ENCODE peak calls at places on chromosomes 12 and 14, in eight cellular contexts. One of them, this sample, is unnamed.
A peak's percentile ranks its signal among the peaks of the same experiment; 100 is the strongest.

GRCh38 chr14:22634233-22634632 is 9.9 kb downstream of the OR6J1 start:
- DNase-seq in GM23338: no peak
- DNase-seq in lung: no peak
- DNase-seq in adipocyte: no peak
- DNase-seq in AG09309: no peak
- DNase-seq in retinal pigment epithelial cell: no peak
- DNase-seq in AG04449: no peak
- DNase-seq in psoas muscle: no peak
- DNase-seq in this sample: no peak

GRCh38 chr12:56154818-56155217 is 2.4 kb downstream of the MYL6B start:
- DNase-seq in GM23338: no peak
- DNase-seq in lung: no peak
- DNase-seq in adipocyte: no peak
- DNase-seq in AG09309: no peak
- DNase-seq in retinal pigment epithelial cell: no peak
- DNase-seq in AG04449: no peak
- DNase-seq in psoas muscle: no peak
- DNase-seq in this sample: no peak

GRCh38 chr12:109018276-109018675 is 2.6 kb downstream of the SVOP start:
- DNase-seq in GM23338: no peak
- DNase-seq in lung: no peak
- DNase-seq in adipocyte: no peak
- DNase-seq in AG09309: no peak
- DNase-seq in retinal pigment epithelial cell: no peak
- DNase-seq in AG04449: no peak
- DNase-seq in psoas muscle: no peak
- DNase-seq in this sample: no peak

GRCh38 chr12:125140918-125141573 is 75.8 kb downstream of the AACS start:
- DNase-seq in GM23338: no peak
- DNase-seq in lung: no peak
- DNase-seq in adipocyte: peak; percentile 24
- DNase-seq in AG09309: peak; percentile 23
- DNase-seq in retinal pigment epithelial cell: peak; percentile 22
- DNase-seq in AG04449: peak; percentile 46
- DNase-seq in psoas muscle: no peak
- DNase-seq in this sample: no peak

GRCh38 chr12:12890815-12891645 is at the start of gene GPRC5A:
- DNase-seq in GM23338: peak; percentile 79
- DNase-seq in lung: peak; percentile 94
- DNase-seq in adipocyte: peak; percentile 89
- DNase-seq in AG09309: peak; percentile 83
- DNase-seq in retinal pigment epithelial cell: peak; percentile 88
- DNase-seq in AG04449: peak; percentile 80
- DNase-seq in psoas muscle: peak; percentile 89
- DNase-seq in this sample: peak; percentile 96

GRCh38 chr14:68815288-68816182 is 22.7 kb upstream of the ZFP36L1 start:
- DNase-seq in GM23338: no peak
- DNase-seq in lung: no peak
- DNase-seq in adipocyte: peak; percentile 7
- DNase-seq in AG09309: no peak
- DNase-seq in retinal pigment epithelial cell: no peak
- DNase-seq in AG04449: no peak
- DNase-seq in psoas muscle: peak; percentile 74
- DNase-seq in this sample: no peak

GRCh38 chr12:75666980-75667359 is 155.6 kb upstream of the KRR1 start:
- DNase-seq in GM23338: no peak
- DNase-seq in lung: no peak
- DNase-seq in adipocyte: peak; percentile 70
- DNase-seq in AG09309: peak; percentile 57
- DNase-seq in retinal pigment epithelial cell: no peak
- DNase-seq in AG04449: no peak
- DNase-seq in psoas muscle: no peak
- DNase-seq in this sample: peak; percentile 35

GRCh38 chr12:130419116-130419515 is 81.4 kb downstream of the PIWIL1 start:
- DNase-seq in GM23338: no peak
- DNase-seq in lung: no peak
- DNase-seq in adipocyte: no peak
- DNase-seq in AG09309: no peak
- DNase-seq in retinal pigment epithelial cell: no peak
- DNase-seq in AG04449: no peak
- DNase-seq in psoas muscle: no peak
- DNase-seq in this sample: no peak

GRCh38 chr12:116040412-116040811 is 237.1 kb downstream of the MED13L start:
- DNase-seq in GM23338: no peak
- DNase-seq in lung: no peak
- DNase-seq in adipocyte: no peak
- DNase-seq in AG09309: no peak
- DNase-seq in retinal pigment epithelial cell: no peak
- DNase-seq in AG04449: no peak
- DNase-seq in psoas muscle: no peak
- DNase-seq in this sample: no peak

GRCh38 chr14:94945615-94946014 is 175.7 kb upstream of the GSC start:
- DNase-seq in GM23338: no peak
- DNase-seq in lung: no peak
- DNase-seq in adipocyte: no peak
- DNase-seq in AG09309: no peak
- DNase-seq in retinal pigment epithelial cell: no peak
- DNase-seq in AG04449: no peak
- DNase-seq in psoas muscle: no peak
- DNase-seq in this sample: no peak

GRCh38 chr12:9049520-9050133 is 60.3 kb downstream of the KLRG1 start:
- DNase-seq in GM23338: peak; percentile 82
- DNase-seq in lung: no peak
- DNase-seq in adipocyte: peak; percentile 86
- DNase-seq in AG09309: peak; percentile 18
- DNase-seq in retinal pigment epithelial cell: no peak
- DNase-seq in AG04449: no peak
- DNase-seq in psoas muscle: no peak
- DNase-seq in this sample: no peak

GRCh38 chr12:6062427-6063378 is 61.8 kb downstream of the VWF start:
- DNase-seq in GM23338: peak; percentile 73
- DNase-seq in lung: no peak
- DNase-seq in adipocyte: peak; percentile 76
- DNase-seq in AG09309: no peak
- DNase-seq in retinal pigment epithelial cell: no peak
- DNase-seq in AG04449: no peak
- DNase-seq in psoas muscle: no peak
- DNase-seq in this sample: no peak

GRCh38 chr12:76255281-76255680 is 92.9 kb downstream of the BBS10 start:
- DNase-seq in GM23338: no peak
- DNase-seq in lung: no peak
- DNase-seq in adipocyte: no peak
- DNase-seq in AG09309: no peak
- DNase-seq in retinal pigment epithelial cell: no peak
- DNase-seq in AG04449: no peak
- DNase-seq in psoas muscle: no peak
- DNase-seq in this sample: no peak

GRCh38 chr14:22556021-22556989 is 32.7 kb downstream of the DAD1 start:
- DNase-seq in GM23338: peak; percentile 29
- DNase-seq in lung: peak; percentile 62
- DNase-seq in adipocyte: no peak
- DNase-seq in AG09309: no peak
- DNase-seq in retinal pigment epithelial cell: no peak
- DNase-seq in AG04449: no peak
- DNase-seq in psoas muscle: peak; percentile 71
- DNase-seq in this sample: no peak

GRCh38 chr12:123050331-123050809 is 69.9 kb downstream of the ARL6IP4 start:
- DNase-seq in GM23338: no peak
- DNase-seq in lung: no peak
- DNase-seq in adipocyte: peak; percentile 41
- DNase-seq in AG09309: no peak
- DNase-seq in retinal pigment epithelial cell: peak; percentile 45
- DNase-seq in AG04449: no peak
- DNase-seq in psoas muscle: peak; percentile 68
- DNase-seq in this sample: no peak

GRCh38 chr12:91140660-91141045 is 29.4 kb upstream of the LUM start:
- DNase-seq in GM23338: no peak
- DNase-seq in lung: no peak
- DNase-seq in adipocyte: no peak
- DNase-seq in AG09309: no peak
- DNase-seq in retinal pigment epithelial cell: no peak
- DNase-seq in AG04449: no peak
- DNase-seq in psoas muscle: no peak
- DNase-seq in this sample: no peak

GRCh38 chr12:8699714-8700113 is 1.9 kb downstream of the RIMKLB start:
- DNase-seq in GM23338: peak; percentile 59
- DNase-seq in lung: no peak
- DNase-seq in adipocyte: no peak
- DNase-seq in AG09309: no peak
- DNase-seq in retinal pigment epithelial cell: no peak
- DNase-seq in AG04449: no peak
- DNase-seq in psoas muscle: no peak
- DNase-seq in this sample: no peak

GRCh38 chr14:77542349-77543239 is 44.0 kb upstream of the ISM2 start:
- DNase-seq in GM23338: no peak
- DNase-seq in lung: no peak
- DNase-seq in adipocyte: peak; percentile 14
- DNase-seq in AG09309: no peak
- DNase-seq in retinal pigment epithelial cell: peak; percentile 93
- DNase-seq in AG04449: no peak
- DNase-seq in psoas muscle: no peak
- DNase-seq in this sample: no peak

GRCh38 chr12:93176166-93176565 is 201.6 kb upstream of the NUDT4 start:
- DNase-seq in GM23338: no peak
- DNase-seq in lung: no peak
- DNase-seq in adipocyte: peak; percentile 61
- DNase-seq in AG09309: no peak
- DNase-seq in retinal pigment epithelial cell: no peak
- DNase-seq in AG04449: no peak
- DNase-seq in psoas muscle: no peak
- DNase-seq in this sample: peak; percentile 45

GRCh38 chr14:97848351-97848980 is 1051.3 kb downstream of the VRK1 start:
- DNase-seq in GM23338: peak; percentile 12
- DNase-seq in lung: no peak
- DNase-seq in adipocyte: no peak
- DNase-seq in AG09309: no peak
- DNase-seq in retinal pigment epithelial cell: no peak
- DNase-seq in AG04449: no peak
- DNase-seq in psoas muscle: no peak
- DNase-seq in this sample: no peak

GRCh38 chr12:21257172-21257571 is 77.5 kb downstream of the SLCO1A2 start:
- DNase-seq in GM23338: no peak
- DNase-seq in lung: no peak
- DNase-seq in adipocyte: no peak
- DNase-seq in AG09309: no peak
- DNase-seq in retinal pigment epithelial cell: no peak
- DNase-seq in AG04449: no peak
- DNase-seq in psoas muscle: no peak
- DNase-seq in this sample: no peak

GRCh38 chr12:112906712-112907414 is at the start of gene OAS1:
- DNase-seq in GM23338: no peak
- DNase-seq in lung: peak; percentile 39
- DNase-seq in adipocyte: peak; percentile 48
- DNase-seq in AG09309: no peak
- DNase-seq in retinal pigment epithelial cell: no peak
- DNase-seq in AG04449: no peak
- DNase-seq in psoas muscle: no peak
- DNase-seq in this sample: no peak

GRCh38 chr14:102573591-102574046 is 18.8 kb upstream of the RCOR1 start:
- DNase-seq in GM23338: no peak
- DNase-seq in lung: no peak
- DNase-seq in adipocyte: no peak
- DNase-seq in AG09309: no peak
- DNase-seq in retinal pigment epithelial cell: no peak
- DNase-seq in AG04449: no peak
- DNase-seq in psoas muscle: no peak
- DNase-seq in this sample: no peak
- H3K4me3 ChIP-seq in GM23338: no peak overlapping the region
- H3K4me3 ChIP-seq in lung: no peak overlapping the region
- H3K4me3 ChIP-seq in adipocyte: no peak overlapping the region
- H3K4me3 ChIP-seq in AG09309: no peak overlapping the region
- H3K4me3 ChIP-seq in retinal pigment epithelial cell: no peak overlapping the region
- H3K4me3 ChIP-seq in AG04449: no peak overlapping the region
- H3K4me3 ChIP-seq in psoas muscle: no peak overlapping the region
- H3K4me3 ChIP-seq in this sample: no peak overlapping the region

DNA sequence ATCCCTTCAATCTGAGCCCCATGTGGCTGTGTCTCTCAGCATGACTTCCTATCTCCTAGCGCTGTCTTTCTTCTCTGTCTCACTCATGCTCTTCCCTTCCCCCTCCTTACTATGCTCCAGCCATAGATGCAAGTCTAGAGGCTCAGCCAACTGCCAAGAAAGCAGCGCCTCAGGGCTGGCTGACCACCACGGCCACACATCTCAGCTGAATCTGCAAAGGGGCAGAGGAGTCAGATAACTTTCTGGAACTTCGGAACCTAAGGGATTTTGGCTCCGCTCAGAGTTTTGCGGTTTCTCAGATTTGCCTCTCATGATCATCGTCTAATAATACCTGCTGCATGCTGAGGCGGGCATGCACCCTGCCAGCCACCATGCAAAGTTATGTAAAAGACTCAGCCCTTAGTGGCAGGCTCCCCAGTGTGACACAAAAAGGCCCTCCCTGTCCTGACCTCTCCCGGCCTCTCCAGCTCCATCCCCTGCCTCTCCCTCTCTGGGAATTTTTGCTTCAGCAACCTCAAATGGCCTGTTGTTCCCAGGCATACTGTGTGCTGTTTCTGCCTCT is 5.0 kb upstream of the FGF6 start:
- DNase-seq in GM23338: peak; percentile 49
- DNase-seq in lung: no peak
- DNase-seq in adipocyte: no peak
- DNase-seq in AG09309: no peak
- DNase-seq in retinal pigment epithelial cell: no peak
- DNase-seq in AG04449: no peak
- DNase-seq in psoas muscle: peak; percentile 89
- DNase-seq in this sample: no peak
- H3K4me3 ChIP-seq in GM23338: peak overlapping the region; percentile 21
- H3K4me3 ChIP-seq in lung: no peak overlapping the region
- H3K4me3 ChIP-seq in adipocyte: no peak overlapping the region
- H3K4me3 ChIP-seq in AG09309: no peak overlapping the region
- H3K4me3 ChIP-seq in retinal pigment epithelial cell: no peak overlapping the region
- H3K4me3 ChIP-seq in AG04449: no peak overlapping the region
- H3K4me3 ChIP-seq in psoas muscle: no peak overlapping the region
- H3K4me3 ChIP-seq in this sample: no peak overlapping the region

GRCh38 chr12:98519257-98519907 is 4.0 kb downstream of the TMPO start:
- DNase-seq in GM23338: peak; percentile 34
- DNase-seq in lung: no peak
- DNase-seq in adipocyte: no peak
- DNase-seq in AG09309: no peak
- DNase-seq in retinal pigment epithelial cell: no peak
- DNase-seq in AG04449: no peak
- DNase-seq in psoas muscle: no peak
- DNase-seq in this sample: no peak
- H3K4me3 ChIP-seq in GM23338: peak overlapping the region; percentile 96
- H3K4me3 ChIP-seq in lung: no peak overlapping the region
- H3K4me3 ChIP-seq in adipocyte: no peak overlapping the region
- H3K4me3 ChIP-seq in AG09309: no peak overlapping the region
- H3K4me3 ChIP-seq in retinal pigment epithelial cell: no peak overlapping the region
- H3K4me3 ChIP-seq in AG04449: no peak overlapping the region
- H3K4me3 ChIP-seq in psoas muscle: no peak overlapping the region
- H3K4me3 ChIP-seq in this sample: no peak overlapping the region

DNA sequence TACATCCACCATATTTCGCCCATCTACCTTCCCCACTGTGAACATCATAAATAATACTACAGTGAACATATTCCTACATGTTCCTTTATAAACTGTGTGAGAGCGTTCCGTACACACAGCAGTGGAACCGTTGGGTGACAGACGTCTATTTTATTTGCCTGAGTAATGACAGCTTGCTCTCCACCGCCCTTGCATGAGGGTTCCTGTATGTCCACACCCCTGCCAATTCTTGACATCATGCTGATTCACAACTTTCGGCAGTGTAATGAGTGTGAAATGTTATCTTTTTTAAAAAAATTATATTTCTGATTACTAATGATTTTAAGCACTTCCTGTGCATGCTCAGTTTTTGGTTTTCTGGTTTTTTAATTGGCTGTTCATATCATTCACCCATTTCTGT is 4.3 kb upstream of the RAD52 start:
- DNase-seq in GM23338: no peak
- DNase-seq in lung: no peak
- DNase-seq in adipocyte: no peak
- DNase-seq in AG09309: peak; percentile 16
- DNase-seq in retinal pigment epithelial cell: no peak
- DNase-seq in AG04449: no peak
- DNase-seq in psoas muscle: no peak
- DNase-seq in this sample: peak; percentile 10
- H3K4me3 ChIP-seq in GM23338: no peak overlapping the region
- H3K4me3 ChIP-seq in lung: no peak overlapping the region
- H3K4me3 ChIP-seq in adipocyte: no peak overlapping the region
- H3K4me3 ChIP-seq in AG09309: no peak overlapping the region
- H3K4me3 ChIP-seq in retinal pigment epithelial cell: no peak overlapping the region
- H3K4me3 ChIP-seq in AG04449: no peak overlapping the region
- H3K4me3 ChIP-seq in psoas muscle: no peak overlapping the region
- H3K4me3 ChIP-seq in this sample: no peak overlapping the region